ENCODE peak calls at places on chromosomes 2 and 18, in four cellular contexts. Y is A549, Z is transverse colon, C is HepG2. K is an unnamed sample.

GRCh38 chr18:13916559-13916958 is 1.2 kb upstream of the MC2R start:
- DNase-seq in Z (no peak), C (no peak), Y (no peak), K (no peak)

GRCh38 chr2:150261691-150262090 is 225.8 kb downstream of the RND3 start:
- DNase-seq in Z (no peak), C (no peak), Y (no peak), K (no peak)

GRCh38 chr18:9737814-9738160 is 29.7 kb downstream of the RAB31 start:
- DNase-seq in Y (no peak), C (no peak), Z (no peak), K (no peak)

GRCh38 chr2:168552450-168552856 is 96.4 kb downstream of the CERS6 start:
- DNase-seq in Y (no peak), Z (no peak), C (no peak), K (no peak)

GRCh38 chr18:29962579-29962978 is 1080.0 kb downstream of the DSC3 start:
- DNase-seq in Y (no peak), Z (no peak), C (no peak), K (no peak)

GRCh38 chr18:59231157-59231556 is 11.2 kb downstream of the GRP start:
- DNase-seq in Y (no peak), C (no peak), Z (no peak), K (no peak)

GRCh38 chr2:128408349-128409305 is 90.0 kb upstream of the HS6ST1 start:
- DNase-seq in C (no peak), Y (no peak), Z (no peak), K (no peak)

GRCh38 chr18:46196627-46197243 is 92.5 kb downstream of the HAUS1 start:
- DNase-seq in Y (no peak), Z (no peak), C (no peak), K (no peak)

GRCh38 chr2:120926463-120927165 is 190.9 kb downstream of the GLI2 start:
- DNase-seq in Z (no peak), Y (no peak), C (no peak), K (no peak)

GRCh38 chr2:46064396-46064795 is 232.8 kb upstream of the EPAS1 start:
- DNase-seq in Z (no peak), C (no peak), Y (no peak), K (no peak)

GRCh38 chr2:33134764-33135560 is 188.2 kb downstream of the LTBP1 start:
- DNase-seq in Z (no peak), C (no peak), Y (no peak), K (no peak)

GRCh38 chr18:48037481-48038271 is 107.2 kb upstream of the SMAD2 start:
- DNase-seq in C (no peak), Y (no peak), Z (no peak), K (peak; percentile 43)

GRCh38 chr2:207531024-207531411 is 1.3 kb downstream of the CREB1 start:
- DNase-seq in Z (no peak), Y (no peak), C (no peak), K (no peak)

GRCh38 chr2:58427572-58428285 is 186.6 kb upstream of the FANCL start:
- DNase-seq in C (peak; percentile 12), Y (no peak), Z (no peak), K (no peak)

GRCh38 chr2:96665083-96665569 is 22.6 kb downstream of the FER1L5 start:
- DNase-seq in C (peak; percentile 27), Y (peak; percentile 69), Z (no peak), K (peak; percentile 66)

GRCh38 chr2:99336780-99337163 is 417 bp upstream of the EIF5B start:
- DNase-seq in Z (no peak), Y (no peak), C (no peak), K (no peak)

GRCh38 chr2:127056086-127056485 is 50.9 kb downstream of the BIN1 start:
- DNase-seq in C (no peak), Z (no peak), Y (no peak), K (no peak)

GRCh38 chr2:127058656-127059252 is 48.2 kb downstream of the BIN1 start:
- DNase-seq in C (no peak), Y (no peak), Z (no peak), K (no peak)

GRCh38 chr2:127056631-127057370 is 50.2 kb downstream of the BIN1 start:
- DNase-seq in Y (no peak), Z (no peak), C (no peak), K (no peak)

GRCh38 chr2:127058246-127058580 is 48.7 kb downstream of the BIN1 start:
- DNase-seq in Z (no peak), C (no peak), Y (no peak), K (no peak)

GRCh38 chr2:127057371-127058245 is 49.3 kb downstream of the BIN1 start:
- DNase-seq in C (no peak), Y (no peak), Z (no peak), K (no peak)
- H3K4me3 ChIP-seq in C (no peak overlapping the region), Y (no peak overlapping the region), Z (no peak overlapping the region), K (no peak overlapping the region)

GRCh38 chr2:227351639-227352038 is 26.6 kb downstream of the MFF start:
- DNase-seq in Y (no peak), C (no peak), Z (no peak), K (no peak)

GRCh38 chr2:227347117-227347516 is 22.1 kb downstream of the MFF start:
- DNase-seq in C (no peak), Y (no peak), Z (no peak), K (no peak)

DNA sequence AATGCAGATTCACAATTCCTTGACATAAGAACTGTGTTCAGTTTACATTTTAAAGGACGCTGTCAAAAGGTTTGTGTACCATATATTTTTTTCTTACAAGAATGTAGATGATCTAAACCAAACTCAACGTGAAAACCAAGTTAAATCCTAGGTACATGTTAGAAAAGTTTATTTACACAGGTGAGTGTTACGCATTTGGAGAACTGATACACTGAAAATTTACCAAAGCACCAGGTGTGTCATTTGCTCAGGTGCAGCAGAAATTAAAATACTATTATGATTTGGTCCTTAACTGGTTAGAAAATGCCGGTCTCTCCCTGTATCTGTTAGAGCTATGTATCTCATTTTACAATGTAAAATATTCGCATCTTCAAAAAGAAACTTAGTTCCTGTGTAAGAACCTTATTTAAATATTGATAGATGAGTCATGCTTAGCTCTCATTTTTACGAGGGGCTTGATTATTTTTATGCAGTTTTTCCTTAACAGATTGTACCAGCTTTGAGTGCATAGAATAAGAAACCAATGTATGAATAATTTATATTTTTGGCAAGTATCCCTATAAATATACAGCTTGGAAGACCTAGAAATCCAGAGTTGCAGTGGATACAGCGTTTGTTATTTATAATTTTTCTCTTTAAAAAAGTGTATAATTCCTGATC is 25.1 kb downstream of the MFF start:
- DNase-seq in Y (no peak), C (no peak), Z (no peak), K (no peak)
- TF ChIP-seq CTCF in Y (no peak), C (no peak), Z (no peak), K (no peak)

GRCh38 chr2:151860210-151860609 is 32.0 kb upstream of the ARL5A start:
- DNase-seq in C (no peak), Z (no peak), Y (no peak), K (no peak)
- TF ChIP-seq EP300 in C (no peak), Z (no peak), Y (no peak), K (no peak)

DNA sequence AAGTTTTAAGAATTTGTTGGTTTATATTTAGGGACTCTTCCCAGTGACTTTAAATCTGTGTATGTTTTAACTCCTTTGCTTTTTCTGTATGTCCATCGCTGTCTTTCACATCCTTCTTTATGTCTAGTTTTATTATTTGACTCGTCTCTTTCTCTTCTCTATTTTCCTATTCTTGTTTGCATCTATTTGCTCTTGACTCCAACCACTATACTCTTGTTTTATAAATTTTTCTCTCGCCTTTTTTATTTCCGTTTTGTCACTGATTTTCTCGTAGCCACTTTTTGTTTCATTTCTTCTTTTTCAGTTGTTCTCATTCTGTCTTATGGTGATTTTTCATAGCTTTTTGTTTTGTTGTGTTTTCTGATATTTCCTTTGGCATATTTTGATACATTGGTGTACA is 170.5 kb upstream of the NETO1 start:
- DNase-seq in Z (no peak), C (no peak), Y (no peak), K (no peak)
- H3K4me3 ChIP-seq in Z (no peak overlapping the region), C (no peak overlapping the region), Y (no peak overlapping the region), K (no peak overlapping the region)

DNA sequence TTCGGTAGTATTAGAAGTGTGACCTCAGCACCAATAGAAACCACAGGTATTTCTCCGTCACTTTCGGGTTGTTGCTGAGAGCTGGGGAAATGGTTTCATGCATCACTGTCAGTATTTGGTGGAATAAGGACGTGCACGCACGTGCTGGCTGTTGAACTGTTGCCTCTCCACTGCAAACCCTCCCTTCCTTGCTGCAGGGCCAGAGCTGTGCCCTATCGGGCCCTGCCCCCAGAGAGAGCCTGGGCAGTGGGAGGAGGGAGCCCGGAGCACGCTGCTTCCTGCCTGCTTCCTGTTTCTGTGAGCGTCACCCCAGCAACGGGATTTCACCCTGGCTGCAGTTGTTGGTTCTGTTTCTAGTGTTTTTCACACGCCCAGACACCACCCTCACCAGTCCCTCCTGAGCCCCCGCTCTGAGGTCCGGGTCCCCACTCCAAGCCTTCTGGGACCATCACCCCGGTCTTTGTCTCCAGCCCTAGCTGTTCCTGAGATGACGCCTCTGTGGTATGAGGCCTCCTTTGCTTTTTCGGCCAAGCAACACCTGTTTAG is 47.4 kb downstream of the LRRFIP1 start:
- DNase-seq in C (peak; percentile 66), Y (no peak), Z (peak; percentile 88), K (peak; percentile 92)
- TF ChIP-seq CTCF in C (peak; percentile 36), Y (no peak), Z (no peak), K (peak; percentile 18)

GRCh38 chr2:200795044-200795443 is 16.7 kb upstream of the BZW1 start:
- DNase-seq in Z (no peak), Y (no peak), C (peak; percentile 25), K (peak; percentile 68)
- TF ChIP-seq EP300 in Z (no peak), Y (no peak), C (no peak), K (no peak)

DNA sequence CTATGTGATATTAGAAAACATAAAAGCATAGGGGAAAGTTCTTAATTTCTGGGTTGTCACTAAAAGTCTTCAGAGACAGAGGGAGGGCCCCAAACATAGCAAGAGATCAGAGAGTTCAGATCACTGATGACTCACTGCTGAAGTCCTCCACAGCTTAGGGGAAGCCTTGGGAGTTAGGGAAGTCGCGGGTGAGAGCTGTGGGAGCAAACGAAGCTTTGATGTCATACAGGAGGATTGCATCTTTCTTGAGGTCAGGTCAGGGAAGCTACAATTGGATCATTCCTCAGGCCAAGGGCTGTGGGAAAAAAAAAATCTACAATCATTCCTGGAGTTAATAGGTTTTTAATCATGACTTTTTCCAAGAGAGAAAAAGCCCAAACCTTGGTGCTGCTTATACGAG is 96.2 kb downstream of the COPS8 start:
- DNase-seq in Y (peak; percentile 52), C (no peak), Z (no peak), K (peak; percentile 76)
- H3K4me3 ChIP-seq in Y (no peak overlapping the region), C (no peak overlapping the region), Z (no peak overlapping the region), K (no peak overlapping the region)

DNA sequence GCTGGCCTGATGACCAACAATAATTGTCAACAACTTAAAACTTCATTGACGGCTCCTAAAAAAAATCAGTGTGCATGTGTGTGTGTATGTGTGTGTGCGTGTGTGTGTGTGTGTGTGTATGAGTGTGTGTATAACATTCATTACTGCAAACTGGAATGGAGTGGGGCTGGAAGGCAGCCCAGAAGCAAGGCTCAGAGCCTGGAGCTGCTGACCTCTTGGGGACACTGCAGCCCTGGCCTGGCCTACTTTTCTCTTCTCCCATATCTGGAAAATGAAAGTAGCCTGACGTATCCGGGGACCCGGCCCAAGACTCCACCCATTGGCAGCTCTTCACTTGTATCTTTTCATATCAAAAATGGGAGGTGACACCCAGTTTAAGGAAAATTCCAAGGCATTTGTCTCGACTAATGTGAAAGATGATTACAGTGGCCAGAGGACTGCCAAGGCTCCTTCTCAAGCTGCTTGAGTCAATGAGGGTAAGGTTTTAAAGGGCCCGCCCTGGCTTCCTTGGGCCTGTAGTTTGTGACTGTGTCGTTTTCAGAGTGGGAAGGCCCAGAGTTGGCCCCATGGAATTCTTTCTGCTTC is 72.4 kb upstream of the IL1R1 start:
- DNase-seq in Y (peak; percentile 66), C (peak; percentile 79), Z (peak; percentile 67), K (peak; percentile 91)
- TF ChIP-seq CTCF in Y (peak; percentile 49), C (peak; percentile 80), Z (no peak), K (no peak)

K was measured in sigmoid colon.